ENCODE peak calls at places on chromosome 15, in six cellular contexts. P is M059J, A is NCI-H774, O is left cardiac atrium, B is testis, S is foreskin fibroblast. X is an unnamed sample.

GRCh38 chr15:41630616-41631218 is 29.5 kb upstream of the MGA start:
- DNase-seq in P (no peak), A (no peak), O (no peak), B (no peak), S (no peak), X (no peak)

GRCh38 chr15:77013786-77014136 is 18.8 kb downstream of the PSTPIP1 start:
- DNase-seq in P (peak), A (no peak), O (no peak), B (no peak), S (no peak), X (no peak)

GRCh38 chr15:38758001-38758400 is 193.4 kb upstream of the RASGRP1 start:
- DNase-seq in P (peak), A (no peak), O (no peak), B (no peak), S (peak), X (no peak)

GRCh38 chr15:70100495-70101331 is 3.0 kb upstream of the TLE3 start:
- DNase-seq in P (peak), A (peak), O (peak), B (peak), S (peak), X (peak)

GRCh38 chr15:38554354-38554753 is 10.3 kb downstream of the RASGRP1 start:
- DNase-seq in P (no peak), A (no peak), O (no peak), B (peak), S (no peak), X (no peak)

GRCh38 chr15:40323239-40323952 is at the start of gene INAFM2:
- DNase-seq in P (peak), A (peak), O (peak), B (peak), S (peak), X (peak)

GRCh38 chr15:68347392-68347791 is 69.8 kb downstream of the FEM1B start:
- DNase-seq in P (no peak), A (no peak), O (no peak), B (no peak), S (peak), X (no peak)

GRCh38 chr15:48696627-48697312 is 51.3 kb upstream of the FBN1 start:
- DNase-seq in P (peak), A (no peak), O (no peak), B (no peak), S (peak), X (no peak)